ENCODE peak calls at places on chromosomes 4 and X, in eight cellular contexts. X, A, D, Y, N, S, R and C are unnamed samples.

GRCh38 chr4:119300388-119301131 is 21.4 kb downstream of the FABP2 start:
- DNase-seq in N (peak; percentile 87), A (peak; percentile 96), R (no peak), Y (peak; percentile 88), D (no peak), S (peak; percentile 93), X (peak; percentile 91), C (peak; percentile 89)

GRCh38 chr4:117965608-117966007 is 68.7 kb upstream of the NDST3 start:
- DNase-seq in X (no peak), D (no peak), R (no peak), N (no peak), A (no peak), Y (no peak), S (no peak), C (no peak)

GRCh38 chr4:176508780-176509331 is 189.1 kb downstream of the SPCS3 start:
- DNase-seq in A (no peak), Y (no peak), N (no peak), R (no peak), X (no peak), D (no peak), S (no peak), C (no peak)

GRCh38 chr4:10893417-10893816 is 208.8 kb upstream of the CLNK start:
- DNase-seq in A (peak; percentile 31), X (peak; percentile 14), S (no peak), N (no peak), Y (no peak), D (peak; percentile 56), R (peak; percentile 10), C (no peak)

GRCh38 chr4:148376151-148376550 is 66.1 kb downstream of the NR3C2 start:
- DNase-seq in X (no peak), A (no peak), Y (peak; percentile 24), R (peak; percentile 24), D (peak; percentile 84), S (peak; percentile 57), N (no peak), C (peak; percentile 8)

GRCh38 chr4:24091632-24092240 is 201.9 kb upstream of the PPARGC1A start:
- DNase-seq in R (no peak), X (no peak), N (no peak), S (peak; percentile 29), A (no peak), Y (no peak), D (no peak), C (no peak)

GRCh38 chrX:103254171-103254824 is 657 bp downstream of the TCEAL8 start:
- DNase-seq in R (peak; percentile 59), S (peak; percentile 22), N (no peak), A (peak; percentile 64), Y (peak; percentile 22), D (peak; percentile 67), X (peak; percentile 9), C (peak; percentile 41)

GRCh38 chr4:152618971-152619370 is 60.8 kb downstream of the TMEM154 start:
- DNase-seq in N (no peak), A (no peak), D (peak; percentile 37), S (no peak), X (no peak), Y (no peak), R (no peak), C (peak; percentile 83)

GRCh38 chr4:37803348-37803973 is 23.0 kb upstream of the PGM2 start:
- DNase-seq in N (no peak), S (peak; percentile 67), X (peak; percentile 29), Y (peak; percentile 34), R (peak; percentile 63), D (peak; percentile 79), A (peak; percentile 70), C (peak; percentile 36)

GRCh38 chr4:149113804-149114430 is 671.7 kb upstream of the NR3C2 start:
- DNase-seq in A (no peak), D (no peak), Y (no peak), X (no peak), S (peak; percentile 62), N (no peak), R (no peak), C (peak; percentile 10)

GRCh38 chrX:45803383-45803921 is 602.8 kb upstream of the DIPK2B start:
- DNase-seq in Y (no peak), R (no peak), X (no peak), A (peak; percentile 12), S (peak; percentile 90), N (no peak), D (no peak), C (peak; percentile 56)

GRCh38 chr4:77349361-77349760 is 192.4 kb downstream of the CCNG2 start:
- DNase-seq in S (no peak), N (no peak), D (no peak), R (no peak), Y (no peak), A (peak; percentile 15), X (no peak), C (no peak)

GRCh38 chrX:153371256-153371655 is 29.9 kb downstream of the PNMA6E start:
- DNase-seq in D (no peak), A (no peak), Y (no peak), N (no peak), R (no peak), S (peak; percentile 15), X (no peak), C (no peak)

GRCh38 chr4:13705521-13706035 is 78.1 kb upstream of the BOD1L1 start:
- DNase-seq in R (peak; percentile 71), A (no peak), D (peak; percentile 97), S (peak; percentile 15), Y (no peak), X (no peak), N (no peak), C (peak; percentile 62)